ENCODE peak calls at places on chromosomes 1 and 21, in five cellular contexts. Z, C, P, J and I are unnamed samples.

GRCh38 chr1:203525685-203526084 is 31.7 kb downstream of the OPTC start:
- DNase-seq in Z (no peak), C (no peak), P (no peak), J (no peak), I (no peak)

GRCh38 chr1:244283772-244284171 is 167.9 kb downstream of the ADSS2 start:
- DNase-seq in Z (no peak), C (no peak), P (no peak), J (no peak), I (no peak)

GRCh38 chr21:34996304-34997081 is 52.6 kb downstream of the RUNX1 start:
- DNase-seq in Z (peak), C (no peak), P (no peak), J (no peak), I (no peak)

GRCh38 chr1:3465935-3466321 is 11.5 kb downstream of the ARHGEF16 start:
- DNase-seq in Z (no peak), C (no peak), P (no peak), J (no peak), I (no peak)

GRCh38 chr1:226633541-226634155 is 85.1 kb downstream of the STUM start:
- DNase-seq in Z (no peak), C (no peak), P (no peak), J (no peak), I (no peak)

GRCh38 chr1:56803561-56804156 is 15.5 kb downstream of the FYB2 start:
- DNase-seq in Z (peak), C (peak), P (peak), J (peak), I (peak)

GRCh38 chr1:242454262-242455051 is 70.0 kb downstream of the PLD5 start:
- DNase-seq in Z (peak), C (peak), P (peak), J (peak), I (peak)

GRCh38 chr1:65235867-65236805 is 73.2 kb upstream of the DNAJC6 start:
- DNase-seq in Z (peak), C (peak), P (peak), J (peak), I (peak)

GRCh38 chr1:234773936-234774677 is 164.1 kb upstream of the IRF2BP2 start:
- DNase-seq in Z (no peak), C (no peak), P (no peak), J (no peak), I (no peak)

GRCh38 chr1:186325239-186325638 is 49.8 kb downstream of the TPR start:
- DNase-seq in Z (peak), C (peak), P (no peak), J (peak), I (peak)

GRCh38 chr1:207971511-207972224 is 60.7 kb upstream of the CD34 start:
- DNase-seq in Z (no peak), C (no peak), P (no peak), J (no peak), I (no peak)

GRCh38 chr1:180358649-180359048 is 128.6 kb downstream of the LHX4 start:
- DNase-seq in Z (no peak), C (peak), P (peak), J (no peak), I (no peak)

GRCh38 chr1:233791750-233792149 is 112.7 kb upstream of the SLC35F3 start:
- DNase-seq in Z (no peak), C (no peak), P (no peak), J (no peak), I (no peak)

GRCh38 chr1:227926896-227927885 is 20.5 kb downstream of the WNT9A start:
- DNase-seq in Z (no peak), C (no peak), P (no peak), J (no peak), I (no peak)

GRCh38 chr1:67679691-67680090 is 5.3 kb upstream of the GADD45A start:
- DNase-seq in Z (peak), C (no peak), P (no peak), J (no peak), I (peak)

GRCh38 chr21:45004481-45005263 is 64.8 kb downstream of the SLX9 start:
- DNase-seq in Z (no peak), C (no peak), P (peak), J (no peak), I (peak)

GRCh38 chr21:46633561-46633960 is 1.9 kb upstream of the PRMT2 start:
- DNase-seq in Z (no peak), C (no peak), P (no peak), J (no peak), I (no peak)

GRCh38 chr1:27526569-27527222 is 36.7 kb upstream of the WASF2 start:
- DNase-seq in Z (no peak), C (no peak), P (no peak), J (no peak), I (no peak)

GRCh38 chr1:27284425-27285287 is 37.3 kb upstream of the TMEM222 start:
- DNase-seq in Z (peak), C (peak), P (peak), J (peak), I (peak)

GRCh38 chr1:41963636-41964035 is 44.9 kb upstream of the HIVEP3 start:
- DNase-seq in Z (peak), C (no peak), P (no peak), J (no peak), I (no peak)

GRCh38 chr1:9294910-9295636 is 2.4 kb downstream of the SPSB1 start:
- DNase-seq in Z (peak), C (no peak), P (peak), J (no peak), I (peak)

GRCh38 chr1:244074559-244075171 is 23.6 kb downstream of the ZBTB18 start:
- DNase-seq in Z (no peak), C (no peak), P (no peak), J (no peak), I (no peak)

GRCh38 chr1:46285730-46286477 is 17.5 kb downstream of the LRRC41 start:
- DNase-seq in Z (no peak), C (peak), P (peak), J (no peak), I (no peak)

GRCh38 chr1:26771643-26772321 is 16.0 kb upstream of the PIGV start:
- DNase-seq in Z (peak), C (no peak), P (peak), J (peak), I (peak)

GRCh38 chr1:245788269-245788668 is 633.5 kb downstream of the KIF26B start:
- DNase-seq in Z (peak), C (no peak), P (peak), J (no peak), I (peak)

GRCh38 chr1:4172659-4173599 is 272.9 kb upstream of the C1orf174 start:
- DNase-seq in Z (no peak), C (peak), P (no peak), J (peak), I (peak)

GRCh38 chr1:110012100-110012499 is 22.3 kb upstream of the STRIP1 start:
- DNase-seq in Z (no peak), C (no peak), P (peak), J (no peak), I (no peak)

GRCh38 chr1:92515796-92516201 is 29.1 kb upstream of the GFI1 start:
- DNase-seq in Z (no peak), C (no peak), P (no peak), J (no peak), I (no peak)

GRCh38 chr21:46079357-46080170 is 18.3 kb upstream of the COL6A2 start:
- DNase-seq in Z (peak), C (no peak), P (peak), J (no peak), I (peak)

GRCh38 chr1:246383791-246384190 is 123.3 kb downstream of the SMYD3 start:
- DNase-seq in Z (peak), C (no peak), P (no peak), J (no peak), I (no peak)

GRCh38 chr1:54989473-54989872 is 9.0 kb downstream of the TMEM61 start:
- DNase-seq in Z (no peak), C (no peak), P (no peak), J (no peak), I (no peak)

GRCh38 chr21:42039470-42039901 is 29.3 kb upstream of the ZBTB21 start:
- DNase-seq in Z (peak), C (no peak), P (peak), J (no peak), I (peak)

GRCh38 chr1:230542054-230542453 is 100.2 kb upstream of the COG2 start:
- DNase-seq in Z (peak), C (no peak), P (no peak), J (no peak), I (peak)

GRCh38 chr1:188479146-188479545 is 1650.4 kb downstream of the PLA2G4A start:
- DNase-seq in Z (no peak), C (no peak), P (no peak), J (no peak), I (no peak)

DNA sequence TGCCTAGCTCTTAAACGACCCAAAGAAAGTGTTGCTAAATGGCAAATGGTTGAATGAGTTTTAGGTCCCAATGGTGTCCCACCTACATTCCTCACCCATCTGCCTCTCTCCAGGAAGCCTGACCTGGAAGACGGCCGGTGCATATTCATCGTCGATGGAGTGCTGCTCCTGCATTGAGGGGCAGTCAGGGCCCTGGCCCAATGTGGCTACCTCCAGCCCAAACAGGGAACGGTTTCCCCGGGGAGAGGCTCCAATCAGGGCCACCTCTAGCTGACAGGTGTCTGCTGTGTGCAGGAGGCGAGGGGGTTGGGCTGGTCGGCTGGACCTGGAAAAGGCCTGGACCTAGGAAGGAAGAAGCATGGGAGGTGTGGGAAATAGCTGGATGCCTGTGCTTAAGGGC is 1.6 kb downstream of the GLMP start:
- DNase-seq in Z (no peak), C (no peak), P (no peak), J (no peak), I (no peak)
- TF ChIP-seq EZH2phosphoT487 in Z (no peak), C (no peak), P (no peak), J (no peak), I (no peak)

GRCh38 chr1:15691434-15692032 is 7.4 kb downstream of the PLEKHM2 start:
- DNase-seq in Z (peak), C (no peak), P (no peak), J (no peak), I (no peak)
- TF ChIP-seq EZH2phosphoT487 in Z (no peak), C (no peak), P (no peak), J (no peak), I (no peak)

GRCh38 chr1:205658943-205659581 is 21.2 kb downstream of the SLC45A3 start:
- DNase-seq in Z (peak), C (peak), P (peak), J (no peak), I (peak)
- TF ChIP-seq EZH2phosphoT487 in Z (no peak), C (no peak), P (no peak), J (no peak), I (no peak)

DNA sequence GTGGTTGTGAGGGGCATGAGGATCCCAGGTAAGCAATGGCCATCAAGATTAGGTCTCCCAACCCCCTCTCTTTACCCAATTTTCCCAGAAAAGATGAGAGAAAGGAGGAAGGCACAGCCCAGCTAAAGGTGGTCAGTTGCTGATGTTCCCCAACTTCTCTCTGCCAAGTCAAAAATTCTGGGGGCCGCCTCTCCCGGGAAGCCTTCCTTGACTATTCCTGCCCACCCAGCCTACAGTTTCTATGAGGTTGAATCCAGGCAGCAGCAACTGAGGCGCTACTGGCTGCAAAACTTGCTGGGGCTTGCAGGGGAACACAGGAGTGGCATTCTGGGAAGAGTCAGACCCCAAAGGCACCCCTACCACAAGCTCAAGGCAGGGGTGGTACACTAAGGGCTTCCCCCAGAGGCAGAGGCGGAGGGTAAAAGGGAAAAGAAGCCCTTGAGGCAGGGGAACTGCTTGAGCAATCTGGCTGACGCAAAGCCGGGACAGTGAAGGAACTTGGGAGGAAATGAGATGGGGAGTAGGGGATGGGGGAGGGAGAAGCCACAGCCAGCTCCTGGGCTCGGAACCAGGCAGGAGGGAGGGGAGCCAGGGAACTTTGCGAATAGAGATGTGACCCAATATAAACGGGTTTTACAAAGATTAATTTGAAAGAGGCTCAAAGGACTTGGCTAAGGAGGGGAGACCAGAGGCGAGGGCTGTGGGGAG is 31.2 kb downstream of the SDC3 start:
- DNase-seq in Z (peak), C (no peak), P (peak), J (no peak), I (no peak)
- TF ChIP-seq EZH2phosphoT487 in Z (no peak), C (no peak), P (no peak), J (no peak), I (no peak)